ENCODE peak calls at places on chromosome X, in eight cellular contexts. One of them, this sample, is unnamed. For H3K4me1, the result is how much of the 10 kb centered on the place peaks cover.

GRCh38 chrX:118355225-118355920 is 9.5 kb downstream of the WDR44 start:
- DNase-seq in upper lobe of left lung: no peak
- DNase-seq in GM23338: no peak
- DNase-seq in spleen: no peak
- DNase-seq in endothelial cell of umbilical vein: peak
- DNase-seq in HCT116: no peak
- DNase-seq in Panc1: no peak
- DNase-seq in suprapubic skin: no peak
- DNase-seq in this sample: no peak

GRCh38 chrX:103828529-103828928 is 3.5 kb downstream of the RAB9B start:
- DNase-seq in spleen: no peak
- DNase-seq in Panc1: no peak
- DNase-seq in suprapubic skin: no peak
- DNase-seq in endothelial cell of umbilical vein: no peak
- DNase-seq in HCT116: no peak
- DNase-seq in GM23338: no peak
- DNase-seq in upper lobe of left lung: no peak
- DNase-seq in this sample: no peak

GRCh38 chrX:133364201-133364600 is 51.1 kb downstream of the GPC4 start:
- DNase-seq in spleen: no peak
- DNase-seq in Panc1: no peak
- DNase-seq in GM23338: no peak
- DNase-seq in HCT116: no peak
- DNase-seq in upper lobe of left lung: no peak
- DNase-seq in endothelial cell of umbilical vein: no peak
- DNase-seq in suprapubic skin: no peak
- DNase-seq in this sample: no peak

GRCh38 chrX:149512225-149512885 is 7.2 kb upstream of the IDS start:
- DNase-seq in upper lobe of left lung: no peak
- DNase-seq in GM23338: peak
- DNase-seq in HCT116: no peak
- DNase-seq in suprapubic skin: no peak
- DNase-seq in spleen: no peak
- DNase-seq in Panc1: no peak
- DNase-seq in endothelial cell of umbilical vein: peak
- DNase-seq in this sample: peak

GRCh38 chrX:114267127-114267526 is 316.8 kb upstream of the HTR2C start:
- DNase-seq in spleen: no peak
- DNase-seq in GM23338: no peak
- DNase-seq in upper lobe of left lung: no peak
- DNase-seq in Panc1: no peak
- DNase-seq in endothelial cell of umbilical vein: no peak
- DNase-seq in suprapubic skin: no peak
- DNase-seq in HCT116: no peak
- DNase-seq in this sample: no peak

GRCh38 chrX:55007633-55008032 is 7.5 kb downstream of the APEX2 start:
- DNase-seq in GM23338: no peak
- DNase-seq in spleen: no peak
- DNase-seq in upper lobe of left lung: no peak
- DNase-seq in endothelial cell of umbilical vein: peak
- DNase-seq in HCT116: no peak
- DNase-seq in Panc1: no peak
- DNase-seq in suprapubic skin: no peak
- DNase-seq in this sample: peak

GRCh38 chrX:25196221-25196620 is 180.5 kb upstream of the ARX start:
- DNase-seq in upper lobe of left lung: no peak
- DNase-seq in suprapubic skin: no peak
- DNase-seq in HCT116: no peak
- DNase-seq in GM23338: no peak
- DNase-seq in endothelial cell of umbilical vein: no peak
- DNase-seq in Panc1: no peak
- DNase-seq in spleen: no peak
- DNase-seq in this sample: no peak

GRCh38 chrX:13110427-13111324 is 66.3 kb upstream of the FAM9C start:
- DNase-seq in GM23338: peak
- DNase-seq in suprapubic skin: no peak
- DNase-seq in spleen: no peak
- DNase-seq in HCT116: peak
- DNase-seq in upper lobe of left lung: peak
- DNase-seq in endothelial cell of umbilical vein: peak
- DNase-seq in Panc1: no peak
- DNase-seq in this sample: no peak

GRCh38 chrX:146224442-146224841 is 406.8 kb downstream of the SLITRK2 start:
- DNase-seq in spleen: no peak
- DNase-seq in Panc1: no peak
- DNase-seq in GM23338: peak
- DNase-seq in endothelial cell of umbilical vein: no peak
- DNase-seq in HCT116: no peak
- DNase-seq in suprapubic skin: no peak
- DNase-seq in upper lobe of left lung: no peak
- DNase-seq in this sample: no peak

GRCh38 chrX:110284159-110284558 is 33.7 kb downstream of the AMMECR1 start:
- DNase-seq in Panc1: no peak
- DNase-seq in HCT116: no peak
- DNase-seq in spleen: no peak
- DNase-seq in GM23338: no peak
- DNase-seq in suprapubic skin: no peak
- DNase-seq in upper lobe of left lung: no peak
- DNase-seq in endothelial cell of umbilical vein: peak
- DNase-seq in this sample: no peak

GRCh38 chrX:139113682-139114081 is 402.2 kb upstream of the FGF13 start:
- DNase-seq in Panc1: no peak
- DNase-seq in HCT116: no peak
- DNase-seq in upper lobe of left lung: no peak
- DNase-seq in spleen: no peak
- DNase-seq in suprapubic skin: no peak
- DNase-seq in endothelial cell of umbilical vein: no peak
- DNase-seq in GM23338: no peak
- DNase-seq in this sample: no peak

GRCh38 chrX:130124577-130124976 is 14.3 kb upstream of the ELF4 start:
- DNase-seq in spleen: no peak
- DNase-seq in suprapubic skin: no peak
- DNase-seq in Panc1: no peak
- DNase-seq in upper lobe of left lung: no peak
- DNase-seq in HCT116: no peak
- DNase-seq in GM23338: peak
- DNase-seq in endothelial cell of umbilical vein: peak
- DNase-seq in this sample: no peak

GRCh38 chrX:143486105-143486504 is 31.2 kb downstream of the SPANXN3 start:
- DNase-seq in endothelial cell of umbilical vein: no peak
- DNase-seq in Panc1: no peak
- DNase-seq in spleen: no peak
- DNase-seq in GM23338: no peak
- DNase-seq in HCT116: no peak
- DNase-seq in upper lobe of left lung: no peak
- DNase-seq in suprapubic skin: no peak
- DNase-seq in this sample: no peak

GRCh38 chrX:95903490-95903889 is 781.2 kb upstream of the DIAPH2 start:
- DNase-seq in suprapubic skin: no peak
- DNase-seq in Panc1: no peak
- DNase-seq in HCT116: no peak
- DNase-seq in upper lobe of left lung: no peak
- DNase-seq in spleen: no peak
- DNase-seq in GM23338: peak
- DNase-seq in endothelial cell of umbilical vein: peak
- DNase-seq in this sample: no peak

GRCh38 chrX:119503484-119503861 is 35.2 kb downstream of the SLC25A5 start:
- DNase-seq in Panc1: peak
- DNase-seq in endothelial cell of umbilical vein: peak
- DNase-seq in spleen: no peak
- DNase-seq in HCT116: no peak
- DNase-seq in GM23338: no peak
- DNase-seq in upper lobe of left lung: no peak
- DNase-seq in suprapubic skin: no peak
- DNase-seq in this sample: peak

GRCh38 chrX:79515529-79515928 is 148.4 kb upstream of the ITM2A start:
- DNase-seq in GM23338: peak
- DNase-seq in endothelial cell of umbilical vein: no peak
- DNase-seq in suprapubic skin: no peak
- DNase-seq in upper lobe of left lung: no peak
- DNase-seq in HCT116: no peak
- DNase-seq in Panc1: no peak
- DNase-seq in spleen: no peak
- DNase-seq in this sample: no peak
- H3K4me1 ChIP-seq in GM23338: under half
- H3K4me1 ChIP-seq in endothelial cell of umbilical vein: under half
- H3K4me1 ChIP-seq in suprapubic skin: under half
- H3K4me1 ChIP-seq in upper lobe of left lung: under half
- H3K4me1 ChIP-seq in HCT116: under half
- H3K4me1 ChIP-seq in Panc1: under half
- H3K4me1 ChIP-seq in spleen: under half
- H3K4me1 ChIP-seq in this sample: under half

GRCh38 chrX:41921492-41922124 is 1.7 kb downstream of the CASK start:
- DNase-seq in spleen: no peak
- DNase-seq in suprapubic skin: no peak
- DNase-seq in HCT116: no peak
- DNase-seq in upper lobe of left lung: no peak
- DNase-seq in endothelial cell of umbilical vein: peak
- DNase-seq in Panc1: no peak
- DNase-seq in GM23338: no peak
- DNase-seq in this sample: no peak

GRCh38 chrX:41922694-41923171 is 621 bp downstream of the CASK start:
- DNase-seq in GM23338: peak
- DNase-seq in spleen: peak
- DNase-seq in Panc1: no peak
- DNase-seq in upper lobe of left lung: no peak
- DNase-seq in suprapubic skin: peak
- DNase-seq in endothelial cell of umbilical vein: peak
- DNase-seq in HCT116: no peak
- DNase-seq in this sample: no peak

GRCh38 chrX:41922125-41922521 is 1.2 kb downstream of the CASK start:
- DNase-seq in upper lobe of left lung: no peak
- DNase-seq in Panc1: no peak
- DNase-seq in endothelial cell of umbilical vein: peak
- DNase-seq in GM23338: no peak
- DNase-seq in suprapubic skin: no peak
- DNase-seq in spleen: no peak
- DNase-seq in HCT116: no peak
- DNase-seq in this sample: no peak

GRCh38 chrX:41923257-41923924 is at the start of gene CASK:
- DNase-seq in spleen: peak
- DNase-seq in suprapubic skin: peak
- DNase-seq in GM23338: peak
- DNase-seq in Panc1: no peak
- DNase-seq in upper lobe of left lung: peak
- DNase-seq in endothelial cell of umbilical vein: peak
- DNase-seq in HCT116: peak
- DNase-seq in this sample: peak

GRCh38 chrX:41923925-41924693 is 755 bp upstream of the CASK start:
- DNase-seq in Panc1: no peak
- DNase-seq in upper lobe of left lung: no peak
- DNase-seq in endothelial cell of umbilical vein: peak
- DNase-seq in GM23338: no peak
- DNase-seq in spleen: peak
- DNase-seq in suprapubic skin: no peak
- DNase-seq in HCT116: peak
- DNase-seq in this sample: peak
- TF ChIP-seq POLR2AphosphoS5 in Panc1: no peak
- TF ChIP-seq POLR2AphosphoS5 in upper lobe of left lung: no peak
- TF ChIP-seq POLR2AphosphoS5 in endothelial cell of umbilical vein: no peak
- TF ChIP-seq POLR2AphosphoS5 in GM23338: no peak
- TF ChIP-seq POLR2AphosphoS5 in spleen: no peak
- TF ChIP-seq POLR2AphosphoS5 in suprapubic skin: no peak
- TF ChIP-seq POLR2AphosphoS5 in HCT116: no peak
- TF ChIP-seq POLR2AphosphoS5 in this sample: no peak

GRCh38 chrX:135388841-135389240 is 32.9 kb upstream of the SMIM10L2A start:
- DNase-seq in suprapubic skin: no peak
- DNase-seq in GM23338: no peak
- DNase-seq in endothelial cell of umbilical vein: no peak
- DNase-seq in spleen: no peak
- DNase-seq in HCT116: no peak
- DNase-seq in Panc1: no peak
- DNase-seq in upper lobe of left lung: no peak
- DNase-seq in this sample: no peak
- H3K4me1 ChIP-seq in suprapubic skin: under half
- H3K4me1 ChIP-seq in GM23338: under half
- H3K4me1 ChIP-seq in endothelial cell of umbilical vein: under half
- H3K4me1 ChIP-seq in spleen: under half
- H3K4me1 ChIP-seq in HCT116: under half
- H3K4me1 ChIP-seq in Panc1: under half
- H3K4me1 ChIP-seq in upper lobe of left lung: under half
- H3K4me1 ChIP-seq in this sample: under half

DNA sequence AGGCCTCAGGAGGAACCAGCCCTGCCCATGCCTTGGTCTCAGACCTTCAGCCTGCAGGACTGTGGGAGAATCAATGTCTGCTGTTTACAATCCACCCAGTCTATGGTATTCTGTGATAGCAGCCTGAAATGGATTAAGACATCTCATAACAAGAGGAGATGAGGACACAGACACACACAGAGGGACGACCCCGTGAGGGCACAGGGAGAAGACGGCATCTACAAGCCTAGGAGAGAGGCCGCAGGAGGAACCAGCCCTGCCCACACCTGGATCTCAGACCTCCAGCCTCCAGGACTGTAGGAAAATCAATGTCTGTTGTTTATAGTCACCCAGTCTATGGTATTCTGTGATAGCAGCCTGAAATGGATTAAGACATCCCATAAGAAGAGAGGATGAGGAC is 3.3 kb downstream of the SLC25A6 start:
- DNase-seq in spleen: peak
- DNase-seq in upper lobe of left lung: no peak
- DNase-seq in GM23338: no peak
- DNase-seq in suprapubic skin: no peak
- DNase-seq in HCT116: no peak
- DNase-seq in endothelial cell of umbilical vein: no peak
- DNase-seq in Panc1: no peak
- DNase-seq in this sample: peak
- TF ChIP-seq POLR2AphosphoS5 in spleen: no peak
- TF ChIP-seq POLR2AphosphoS5 in upper lobe of left lung: no peak
- TF ChIP-seq POLR2AphosphoS5 in GM23338: no peak
- TF ChIP-seq POLR2AphosphoS5 in suprapubic skin: no peak
- TF ChIP-seq POLR2AphosphoS5 in HCT116: no peak
- TF ChIP-seq POLR2AphosphoS5 in endothelial cell of umbilical vein: no peak
- TF ChIP-seq POLR2AphosphoS5 in Panc1: no peak
- TF ChIP-seq POLR2AphosphoS5 in this sample: no peak

DNA sequence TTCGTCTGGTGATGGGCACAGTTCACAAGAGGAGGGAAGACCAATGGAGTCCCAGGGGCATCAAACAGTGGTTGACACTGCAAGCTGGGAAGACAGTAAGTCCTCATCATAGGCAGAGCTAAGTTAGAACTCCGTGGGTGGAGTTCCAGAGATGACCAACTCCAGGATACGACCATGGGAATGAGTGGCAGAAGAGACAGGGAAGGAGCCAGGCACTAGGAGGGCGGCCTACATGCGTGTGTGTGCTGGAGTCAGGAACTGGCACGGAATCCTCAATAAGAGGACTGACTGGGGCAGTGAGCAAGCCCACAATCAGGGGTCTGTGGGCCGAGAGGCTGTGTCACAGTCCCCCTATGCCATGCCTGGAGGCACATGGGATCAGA is 30.4 kb upstream of the IRAK1 start:
- DNase-seq in HCT116: no peak
- DNase-seq in suprapubic skin: no peak
- DNase-seq in GM23338: no peak
- DNase-seq in upper lobe of left lung: no peak
- DNase-seq in Panc1: no peak
- DNase-seq in spleen: no peak
- DNase-seq in endothelial cell of umbilical vein: no peak
- DNase-seq in this sample: no peak
- H3K4me1 ChIP-seq in HCT116: under half
- H3K4me1 ChIP-seq in suprapubic skin: under half
- H3K4me1 ChIP-seq in GM23338: under half
- H3K4me1 ChIP-seq in upper lobe of left lung: under half
- H3K4me1 ChIP-seq in Panc1: under half
- H3K4me1 ChIP-seq in spleen: half or more
- H3K4me1 ChIP-seq in endothelial cell of umbilical vein: under half
- H3K4me1 ChIP-seq in this sample: half or more

This sample was measured in stomach.